ENCODE peak calls at places on chromosomes 5 and 9, in nine cellular contexts. One of them, this sample, is unnamed.

GRCh38 chr5:111254613-111255012 is 30.4 kb downstream of the CAMK4 start:
- DNase-seq in NCI-H1694 treated with DMSO at 0.1 percent for 48 hours: no peak
- DNase-seq in left colon: no peak
- DNase-seq in stimulated activated CD4-positive, alpha-beta T cell treated with anti-CD3 and anti-CD28 coated beads, Interleukin-12 subunit alpha, Interleukin-12 subunit beta, amount 100 ng/mL, for 24 hours: peak; percentile 60
- DNase-seq in epithelial cell of esophagus: no peak
- DNase-seq in GM03348: no peak
- DNase-seq in left ventricle myocardium inferior: no peak
- DNase-seq in fibroblast of lung: peak; percentile 15
- DNase-seq in H9: no peak
- DNase-seq in this sample: peak; percentile 2

GRCh38 chr5:172010278-172010677 is 3.8 kb upstream of the FBXW11 start:
- DNase-seq in H9: no peak
- DNase-seq in fibroblast of lung: peak; percentile 28
- DNase-seq in left colon: no peak
- DNase-seq in GM03348: no peak
- DNase-seq in epithelial cell of esophagus: peak; percentile 24
- DNase-seq in NCI-H1694 treated with DMSO at 0.1 percent for 48 hours: peak; percentile 47
- DNase-seq in left ventricle myocardium inferior: no peak
- DNase-seq in stimulated activated CD4-positive, alpha-beta T cell treated with anti-CD3 and anti-CD28 coated beads, Interleukin-12 subunit alpha, Interleukin-12 subunit beta, amount 100 ng/mL, for 24 hours: no peak
- DNase-seq in this sample: peak; percentile 19

GRCh38 chr5:96219580-96220281 is 213.3 kb downstream of the PCSK1 start:
- DNase-seq in left colon: no peak
- DNase-seq in left ventricle myocardium inferior: no peak
- DNase-seq in stimulated activated CD4-positive, alpha-beta T cell treated with anti-CD3 and anti-CD28 coated beads, Interleukin-12 subunit alpha, Interleukin-12 subunit beta, amount 100 ng/mL, for 24 hours: no peak
- DNase-seq in epithelial cell of esophagus: peak; percentile 90
- DNase-seq in H9: no peak
- DNase-seq in fibroblast of lung: peak; percentile 88
- DNase-seq in GM03348: peak; percentile 60
- DNase-seq in NCI-H1694 treated with DMSO at 0.1 percent for 48 hours: no peak
- DNase-seq in this sample: no peak

GRCh38 chr5:76701298-76701697 is 14.6 kb upstream of the F2R start:
- DNase-seq in GM03348: peak; percentile 28
- DNase-seq in left colon: no peak
- DNase-seq in epithelial cell of esophagus: peak; percentile 96
- DNase-seq in NCI-H1694 treated with DMSO at 0.1 percent for 48 hours: no peak
- DNase-seq in stimulated activated CD4-positive, alpha-beta T cell treated with anti-CD3 and anti-CD28 coated beads, Interleukin-12 subunit alpha, Interleukin-12 subunit beta, amount 100 ng/mL, for 24 hours: no peak
- DNase-seq in fibroblast of lung: peak; percentile 86
- DNase-seq in H9: no peak
- DNase-seq in left ventricle myocardium inferior: no peak
- DNase-seq in this sample: no peak

GRCh38 chr5:117454716-117455212 is 880.1 kb upstream of the SEMA6A start:
- DNase-seq in left ventricle myocardium inferior: peak; percentile 18
- DNase-seq in GM03348: peak; percentile 12
- DNase-seq in H9: peak; percentile 89
- DNase-seq in fibroblast of lung: no peak
- DNase-seq in NCI-H1694 treated with DMSO at 0.1 percent for 48 hours: no peak
- DNase-seq in stimulated activated CD4-positive, alpha-beta T cell treated with anti-CD3 and anti-CD28 coated beads, Interleukin-12 subunit alpha, Interleukin-12 subunit beta, amount 100 ng/mL, for 24 hours: peak; percentile 17
- DNase-seq in epithelial cell of esophagus: peak; percentile 44
- DNase-seq in left colon: peak; percentile 37
- DNase-seq in this sample: peak; percentile 47

GRCh38 chr5:90248640-90249039 is 160.9 kb downstream of the CETN3 start:
- DNase-seq in left colon: no peak
- DNase-seq in H9: no peak
- DNase-seq in GM03348: no peak
- DNase-seq in left ventricle myocardium inferior: no peak
- DNase-seq in epithelial cell of esophagus: no peak
- DNase-seq in stimulated activated CD4-positive, alpha-beta T cell treated with anti-CD3 and anti-CD28 coated beads, Interleukin-12 subunit alpha, Interleukin-12 subunit beta, amount 100 ng/mL, for 24 hours: no peak
- DNase-seq in fibroblast of lung: no peak
- DNase-seq in NCI-H1694 treated with DMSO at 0.1 percent for 48 hours: no peak
- DNase-seq in this sample: no peak

GRCh38 chr5:78504726-78505431 is 143.7 kb downstream of the LHFPL2 start:
- DNase-seq in stimulated activated CD4-positive, alpha-beta T cell treated with anti-CD3 and anti-CD28 coated beads, Interleukin-12 subunit alpha, Interleukin-12 subunit beta, amount 100 ng/mL, for 24 hours: no peak
- DNase-seq in left colon: peak; percentile 69
- DNase-seq in epithelial cell of esophagus: peak; percentile 98
- DNase-seq in left ventricle myocardium inferior: peak; percentile 85
- DNase-seq in NCI-H1694 treated with DMSO at 0.1 percent for 48 hours: peak; percentile 82
- DNase-seq in GM03348: peak; percentile 92
- DNase-seq in H9: no peak
- DNase-seq in fibroblast of lung: peak; percentile 100
- DNase-seq in this sample: peak; percentile 75

GRCh38 chr5:5313081-5313736 is 109.3 kb upstream of the ICE1 start:
- DNase-seq in fibroblast of lung: peak; percentile 85
- DNase-seq in left colon: no peak
- DNase-seq in NCI-H1694 treated with DMSO at 0.1 percent for 48 hours: no peak
- DNase-seq in H9: no peak
- DNase-seq in epithelial cell of esophagus: no peak
- DNase-seq in left ventricle myocardium inferior: no peak
- DNase-seq in GM03348: no peak
- DNase-seq in stimulated activated CD4-positive, alpha-beta T cell treated with anti-CD3 and anti-CD28 coated beads, Interleukin-12 subunit alpha, Interleukin-12 subunit beta, amount 100 ng/mL, for 24 hours: no peak
- DNase-seq in this sample: no peak

GRCh38 chr5:133698646-133699526 is 86.5 kb upstream of the FSTL4 start:
- DNase-seq in stimulated activated CD4-positive, alpha-beta T cell treated with anti-CD3 and anti-CD28 coated beads, Interleukin-12 subunit alpha, Interleukin-12 subunit beta, amount 100 ng/mL, for 24 hours: no peak
- DNase-seq in fibroblast of lung: no peak
- DNase-seq in NCI-H1694 treated with DMSO at 0.1 percent for 48 hours: no peak
- DNase-seq in left colon: no peak
- DNase-seq in H9: peak; percentile 10
- DNase-seq in epithelial cell of esophagus: no peak
- DNase-seq in left ventricle myocardium inferior: no peak
- DNase-seq in GM03348: no peak
- DNase-seq in this sample: no peak

GRCh38 chr9:11063263-11063662 is 450.5 kb upstream of the PTPRD start:
- DNase-seq in left colon: no peak
- DNase-seq in NCI-H1694 treated with DMSO at 0.1 percent for 48 hours: no peak
- DNase-seq in fibroblast of lung: no peak
- DNase-seq in left ventricle myocardium inferior: no peak
- DNase-seq in H9: no peak
- DNase-seq in GM03348: no peak
- DNase-seq in stimulated activated CD4-positive, alpha-beta T cell treated with anti-CD3 and anti-CD28 coated beads, Interleukin-12 subunit alpha, Interleukin-12 subunit beta, amount 100 ng/mL, for 24 hours: no peak
- DNase-seq in epithelial cell of esophagus: no peak
- DNase-seq in this sample: no peak

GRCh38 chr5:126446498-126447224 is 23.5 kb downstream of the GRAMD2B start:
- DNase-seq in left ventricle myocardium inferior: no peak
- DNase-seq in GM03348: peak; percentile 78
- DNase-seq in NCI-H1694 treated with DMSO at 0.1 percent for 48 hours: no peak
- DNase-seq in left colon: peak; percentile 57
- DNase-seq in fibroblast of lung: peak; percentile 97
- DNase-seq in stimulated activated CD4-positive, alpha-beta T cell treated with anti-CD3 and anti-CD28 coated beads, Interleukin-12 subunit alpha, Interleukin-12 subunit beta, amount 100 ng/mL, for 24 hours: peak; percentile 21
- DNase-seq in epithelial cell of esophagus: peak; percentile 99
- DNase-seq in H9: no peak
- DNase-seq in this sample: peak; percentile 26

GRCh38 chr5:142360051-142360498 is 35.3 kb upstream of the SPRY4 start:
- DNase-seq in GM03348: no peak
- DNase-seq in left ventricle myocardium inferior: no peak
- DNase-seq in epithelial cell of esophagus: no peak
- DNase-seq in fibroblast of lung: no peak
- DNase-seq in H9: no peak
- DNase-seq in left colon: no peak
- DNase-seq in NCI-H1694 treated with DMSO at 0.1 percent for 48 hours: no peak
- DNase-seq in stimulated activated CD4-positive, alpha-beta T cell treated with anti-CD3 and anti-CD28 coated beads, Interleukin-12 subunit alpha, Interleukin-12 subunit beta, amount 100 ng/mL, for 24 hours: no peak
- DNase-seq in this sample: no peak